ENCODE peak calls at places on chromosome 10, in five cellular contexts. One of them, this sample, is unnamed.

GRCh38 chr10:70515035-70515702 is 36.6 kb downstream of the PALD1 start:
- DNase-seq in SJSA1: no peak
- DNase-seq in hepatocyte: no peak
- DNase-seq in ovary: no peak
- DNase-seq in mammary epithelial cell: no peak
- DNase-seq in this sample: no peak

GRCh38 chr10:3439183-3439582 is 266.6 kb upstream of the PITRM1 start:
- DNase-seq in SJSA1: no peak
- DNase-seq in hepatocyte: no peak
- DNase-seq in ovary: no peak
- DNase-seq in mammary epithelial cell: no peak
- DNase-seq in this sample: no peak

GRCh38 chr10:75547391-75548298 is 116.2 kb downstream of the LRMDA start:
- DNase-seq in SJSA1: peak; percentile 88
- DNase-seq in hepatocyte: peak; percentile 34
- DNase-seq in ovary: no peak
- DNase-seq in mammary epithelial cell: peak; percentile 67
- DNase-seq in this sample: no peak

GRCh38 chr10:119762805-119763798 is 37.3 kb downstream of the INPP5F start:
- DNase-seq in SJSA1: no peak
- DNase-seq in hepatocyte: no peak
- DNase-seq in ovary: no peak
- DNase-seq in mammary epithelial cell: no peak
- DNase-seq in this sample: no peak

GRCh38 chr10:7503190-7503589 is 92.4 kb upstream of the SFMBT2 start:
- DNase-seq in SJSA1: no peak
- DNase-seq in hepatocyte: no peak
- DNase-seq in ovary: no peak
- DNase-seq in mammary epithelial cell: no peak
- DNase-seq in this sample: no peak

GRCh38 chr10:17354781-17355180 is 99.6 kb downstream of the ST8SIA6 start:
- DNase-seq in SJSA1: no peak
- DNase-seq in hepatocyte: no peak
- DNase-seq in ovary: no peak
- DNase-seq in mammary epithelial cell: no peak
- DNase-seq in this sample: no peak

GRCh38 chr10:88041243-88042161 is 178.1 kb downstream of the PTEN start:
- DNase-seq in SJSA1: no peak
- DNase-seq in hepatocyte: peak; percentile 6
- DNase-seq in ovary: no peak
- DNase-seq in mammary epithelial cell: no peak
- DNase-seq in this sample: no peak

GRCh38 chr10:17782921-17783665 is 26.1 kb upstream of the MRC1 start:
- DNase-seq in SJSA1: peak; percentile 80
- DNase-seq in hepatocyte: no peak
- DNase-seq in ovary: no peak
- DNase-seq in mammary epithelial cell: peak; percentile 52
- DNase-seq in this sample: peak; percentile 22

GRCh38 chr10:85667638-85668233 is 698.9 kb downstream of the GRID1 start:
- DNase-seq in SJSA1: no peak
- DNase-seq in hepatocyte: peak; percentile 44
- DNase-seq in ovary: no peak
- DNase-seq in mammary epithelial cell: no peak
- DNase-seq in this sample: no peak

GRCh38 chr10:103680869-103681236 is 174.5 kb downstream of the SH3PXD2A start:
- DNase-seq in SJSA1: no peak
- DNase-seq in hepatocyte: no peak
- DNase-seq in ovary: no peak
- DNase-seq in mammary epithelial cell: no peak
- DNase-seq in this sample: no peak

GRCh38 chr10:14146501-14146900 is 184.2 kb downstream of the FRMD4A start:
- DNase-seq in SJSA1: no peak
- DNase-seq in hepatocyte: no peak
- DNase-seq in ovary: no peak
- DNase-seq in mammary epithelial cell: no peak
- DNase-seq in this sample: no peak

GRCh38 chr10:87656431-87657072 is 3.1 kb upstream of the PAPSS2 start:
- DNase-seq in SJSA1: peak; percentile 74
- DNase-seq in hepatocyte: peak; percentile 75
- DNase-seq in ovary: no peak
- DNase-seq in mammary epithelial cell: no peak
- DNase-seq in this sample: no peak

GRCh38 chr10:133132711-133133291 is 27.2 kb upstream of the KNDC1 start:
- DNase-seq in SJSA1: no peak
- DNase-seq in hepatocyte: no peak
- DNase-seq in ovary: peak; percentile 9
- DNase-seq in mammary epithelial cell: no peak
- DNase-seq in this sample: no peak

GRCh38 chr10:17923728-17924127 is 28.0 kb upstream of the SLC39A12 start:
- DNase-seq in SJSA1: no peak
- DNase-seq in hepatocyte: peak; percentile 12
- DNase-seq in ovary: no peak
- DNase-seq in mammary epithelial cell: peak; percentile 83
- DNase-seq in this sample: peak; percentile 95

GRCh38 chr10:103842605-103843004 is 12.8 kb downstream of the SH3PXD2A start:
- DNase-seq in SJSA1: no peak
- DNase-seq in hepatocyte: no peak
- DNase-seq in ovary: no peak
- DNase-seq in mammary epithelial cell: no peak
- DNase-seq in this sample: no peak

GRCh38 chr10:50629495-50630122 is 5.9 kb upstream of the SGMS1 start:
- DNase-seq in SJSA1: no peak
- DNase-seq in hepatocyte: no peak
- DNase-seq in ovary: no peak
- DNase-seq in mammary epithelial cell: peak; percentile 49
- DNase-seq in this sample: no peak

GRCh38 chr10:116270691-116271592 is 2.1 kb downstream of the GFRA1 start:
- DNase-seq in SJSA1: peak; percentile 34
- DNase-seq in hepatocyte: peak; percentile 19
- DNase-seq in ovary: peak; percentile 26
- DNase-seq in mammary epithelial cell: no peak
- DNase-seq in this sample: no peak

GRCh38 chr10:51075802-51076201 is 1.5 kb downstream of the PRKG1 start:
- DNase-seq in SJSA1: no peak
- DNase-seq in hepatocyte: no peak
- DNase-seq in ovary: no peak
- DNase-seq in mammary epithelial cell: no peak
- DNase-seq in this sample: no peak

GRCh38 chr10:96118604-96119450 is 11.3 kb upstream of the ZNF518A start:
- DNase-seq in SJSA1: no peak
- DNase-seq in hepatocyte: no peak
- DNase-seq in ovary: no peak
- DNase-seq in mammary epithelial cell: no peak
- DNase-seq in this sample: no peak

GRCh38 chr10:75662715-75663114 is 231.3 kb downstream of the LRMDA start:
- DNase-seq in SJSA1: no peak
- DNase-seq in hepatocyte: peak; percentile 27
- DNase-seq in ovary: peak; percentile 35
- DNase-seq in mammary epithelial cell: no peak
- DNase-seq in this sample: no peak

GRCh38 chr10:21533577-21534475 is at the start of gene MLLT10:
- DNase-seq in SJSA1: peak; percentile 92
- DNase-seq in hepatocyte: peak; percentile 98
- DNase-seq in ovary: peak; percentile 96
- DNase-seq in mammary epithelial cell: peak; percentile 92
- DNase-seq in this sample: peak; percentile 66

GRCh38 chr10:51667992-51668689 is 31.3 kb downstream of the CSTF2T start:
- DNase-seq in SJSA1: no peak
- DNase-seq in hepatocyte: no peak
- DNase-seq in ovary: no peak
- DNase-seq in mammary epithelial cell: no peak
- DNase-seq in this sample: no peak

GRCh38 chr10:667096-667495 is 22.4 kb downstream of the DIP2C start:
- DNase-seq in SJSA1: no peak
- DNase-seq in hepatocyte: no peak
- DNase-seq in ovary: no peak
- DNase-seq in mammary epithelial cell: no peak
- DNase-seq in this sample: no peak

GRCh38 chr10:86671985-86672710 is 3.8 kb downstream of the LDB3 start:
- DNase-seq in SJSA1: no peak
- DNase-seq in hepatocyte: peak; percentile 60
- DNase-seq in ovary: peak; percentile 73
- DNase-seq in mammary epithelial cell: no peak
- DNase-seq in this sample: no peak

GRCh38 chr10:96038476-96039387 is 4.7 kb upstream of the CCNJ start:
- DNase-seq in SJSA1: no peak
- DNase-seq in hepatocyte: no peak
- DNase-seq in ovary: no peak
- DNase-seq in mammary epithelial cell: peak; percentile 58
- DNase-seq in this sample: no peak

GRCh38 chr10:102196893-102197292 is 29.2 kb upstream of the ELOVL3 start:
- DNase-seq in SJSA1: no peak
- DNase-seq in hepatocyte: no peak
- DNase-seq in ovary: no peak
- DNase-seq in mammary epithelial cell: no peak
- DNase-seq in this sample: no peak

GRCh38 chr10:44860811-44861751 is 50.1 kb upstream of the TMEM72 start:
- DNase-seq in SJSA1: peak; percentile 77
- DNase-seq in hepatocyte: peak; percentile 26
- DNase-seq in ovary: no peak
- DNase-seq in mammary epithelial cell: no peak
- DNase-seq in this sample: no peak

GRCh38 chr10:114400091-114400490 is 4.2 kb downstream of the AFAP1L2 start:
- DNase-seq in SJSA1: no peak
- DNase-seq in hepatocyte: no peak
- DNase-seq in ovary: no peak
- DNase-seq in mammary epithelial cell: no peak
- DNase-seq in this sample: no peak

GRCh38 chr10:114613237-114613979 is 44.7 kb downstream of the ABLIM1 start:
- DNase-seq in SJSA1: no peak
- DNase-seq in hepatocyte: no peak
- DNase-seq in ovary: no peak
- DNase-seq in mammary epithelial cell: no peak
- DNase-seq in this sample: no peak

GRCh38 chr10:93471110-93471651 is 11.0 kb downstream of the MYOF start:
- DNase-seq in SJSA1: peak; percentile 98
- DNase-seq in hepatocyte: peak; percentile 80
- DNase-seq in ovary: no peak
- DNase-seq in mammary epithelial cell: peak; percentile 90
- DNase-seq in this sample: peak; percentile 68

GRCh38 chr10:5743736-5744135 is 59.1 kb downstream of the TASOR2 start:
- DNase-seq in SJSA1: no peak
- DNase-seq in hepatocyte: no peak
- DNase-seq in ovary: no peak
- DNase-seq in mammary epithelial cell: no peak
- DNase-seq in this sample: no peak

GRCh38 chr10:97049670-97050069 is 136.1 kb downstream of the SLIT1 start:
- DNase-seq in SJSA1: no peak
- DNase-seq in hepatocyte: no peak
- DNase-seq in ovary: no peak
- DNase-seq in mammary epithelial cell: no peak
- DNase-seq in this sample: no peak

GRCh38 chr10:98340261-98340675 is 72.3 kb upstream of the LOXL4 start:
- DNase-seq in SJSA1: no peak
- DNase-seq in hepatocyte: no peak
- DNase-seq in ovary: no peak
- DNase-seq in mammary epithelial cell: no peak
- DNase-seq in this sample: no peak

GRCh38 chr10:12980080-12980656 is 21.3 kb downstream of the CCDC3 start:
- DNase-seq in SJSA1: no peak
- DNase-seq in hepatocyte: no peak
- DNase-seq in ovary: no peak
- DNase-seq in mammary epithelial cell: no peak
- DNase-seq in this sample: no peak

GRCh38 chr10:125451319-125451718 is 231.6 kb downstream of the TEX36 start:
- DNase-seq in SJSA1: no peak
- DNase-seq in hepatocyte: no peak
- DNase-seq in ovary: no peak
- DNase-seq in mammary epithelial cell: no peak
- DNase-seq in this sample: no peak

GRCh38 chr10:111077715-111078504 is 1.1 kb downstream of the ADRA2A start:
- DNase-seq in SJSA1: peak; percentile 45
- DNase-seq in hepatocyte: peak; percentile 12
- DNase-seq in ovary: peak; percentile 65
- DNase-seq in mammary epithelial cell: no peak
- DNase-seq in this sample: no peak

GRCh38 chr10:110442746-110443145 is 55.0 kb upstream of the DUSP5 start:
- DNase-seq in SJSA1: no peak
- DNase-seq in hepatocyte: no peak
- DNase-seq in ovary: no peak
- DNase-seq in mammary epithelial cell: no peak
- DNase-seq in this sample: no peak

DNA sequence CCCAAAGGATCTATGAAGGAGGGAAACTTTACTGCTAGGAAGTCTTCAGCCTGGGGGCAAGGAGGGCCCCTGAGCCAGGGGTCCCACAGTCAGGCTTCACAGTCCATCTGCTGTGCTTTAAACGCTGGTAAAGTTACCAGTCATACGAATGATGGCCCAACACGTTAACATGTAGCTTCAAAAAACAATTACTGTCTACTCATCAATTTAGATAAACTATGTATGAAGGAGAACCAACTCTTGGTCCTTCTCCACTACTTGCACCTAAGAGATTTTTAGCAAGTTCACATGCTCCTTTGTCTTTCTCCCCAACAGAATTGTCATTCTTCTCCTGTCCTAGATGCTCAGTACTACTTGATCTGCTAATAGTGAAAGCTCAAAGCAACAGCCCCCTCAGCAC is 16.6 kb downstream of the JCAD start:
- DNase-seq in SJSA1: no peak
- DNase-seq in hepatocyte: no peak
- DNase-seq in ovary: no peak
- DNase-seq in mammary epithelial cell: no peak
- DNase-seq in this sample: no peak
- H3K27ac ChIP-seq in SJSA1: no peak overlapping the region
- H3K27ac ChIP-seq in hepatocyte: no peak overlapping the region
- H3K27ac ChIP-seq in ovary: no peak overlapping the region
- H3K27ac ChIP-seq in mammary epithelial cell: no peak overlapping the region
- H3K27ac ChIP-seq in this sample: no peak overlapping the region

GRCh38 chr10:62308101-62308500 is 39.5 kb upstream of the RTKN2 start:
- DNase-seq in SJSA1: no peak
- DNase-seq in hepatocyte: no peak
- DNase-seq in ovary: no peak
- DNase-seq in mammary epithelial cell: no peak
- DNase-seq in this sample: no peak
- H3K27ac ChIP-seq in SJSA1: no peak overlapping the region
- H3K27ac ChIP-seq in hepatocyte: no peak overlapping the region
- H3K27ac ChIP-seq in ovary: no peak overlapping the region
- H3K27ac ChIP-seq in mammary epithelial cell: no peak overlapping the region
- H3K27ac ChIP-seq in this sample: no peak overlapping the region

DNA sequence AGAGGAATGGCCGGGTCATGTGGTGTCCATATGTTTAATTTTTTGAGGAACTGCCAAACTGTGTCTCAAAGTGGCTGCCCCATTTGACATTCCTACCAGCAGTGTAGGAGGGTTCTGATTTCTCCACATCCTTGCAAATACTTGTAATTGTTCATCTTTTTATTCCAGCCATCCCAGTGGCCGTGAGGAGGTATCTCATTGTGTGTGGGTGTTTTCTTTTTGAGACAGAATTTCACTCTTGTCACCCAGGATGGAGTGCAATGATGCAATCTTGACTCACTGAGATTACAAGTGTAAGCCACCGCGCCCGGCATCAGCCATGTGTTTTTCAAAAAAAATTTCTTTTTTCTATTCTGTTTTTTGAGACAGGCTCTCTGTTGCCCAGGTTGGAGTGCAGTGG is 38.7 kb upstream of the DLG5 start:
- DNase-seq in SJSA1: peak; percentile 63
- DNase-seq in hepatocyte: no peak
- DNase-seq in ovary: no peak
- DNase-seq in mammary epithelial cell: peak; percentile 49
- DNase-seq in this sample: no peak
- H3K27ac ChIP-seq in SJSA1: peak overlapping the region; percentile 60
- H3K27ac ChIP-seq in hepatocyte: no peak overlapping the region
- H3K27ac ChIP-seq in ovary: no peak overlapping the region
- H3K27ac ChIP-seq in mammary epithelial cell: no peak overlapping the region
- H3K27ac ChIP-seq in this sample: peak overlapping the region; percentile 33

GRCh38 chr10:68647928-68648327 is 73.1 kb upstream of the CCAR1 start:
- DNase-seq in SJSA1: peak; percentile 41
- DNase-seq in hepatocyte: peak; percentile 13
- DNase-seq in ovary: no peak
- DNase-seq in mammary epithelial cell: peak; percentile 76
- DNase-seq in this sample: peak; percentile 20
- H3K27ac ChIP-seq in SJSA1: peak overlapping the region; percentile 26
- H3K27ac ChIP-seq in hepatocyte: peak overlapping the region; percentile 62
- H3K27ac ChIP-seq in ovary: no peak overlapping the region
- H3K27ac ChIP-seq in mammary epithelial cell: peak overlapping the region; percentile 67
- H3K27ac ChIP-seq in this sample: peak overlapping the region; percentile 56

This sample was measured in epithelial cell of prostate.